ENCODE peak calls at places on chromosomes 11 and 22, in seven cellular contexts. N is nephron progenitor cell, Y is type B pancreatic cell, K is NB4, J is WTC11, W is cardiac muscle cell, T is upper lobe of right lung. G is an unnamed sample.

GRCh38 chr11:10646005-10646404 is 47.5 kb downstream of the IRAG1 start:
- DNase-seq in J (no peak), N (no peak), W (no peak), Y (no peak), T (peak), K (no peak), G (no peak)

GRCh38 chr11:59429924-59430516 is 3.8 kb upstream of the OR5A2 start:
- DNase-seq in J (peak), K (peak), T (no peak), W (peak), N (peak), Y (no peak), G (no peak)

GRCh38 chr11:61682093-61682732 is 2.0 kb downstream of the DAGLA start:
- DNase-seq in N (no peak), Y (no peak), K (no peak), W (no peak), J (no peak), T (no peak), G (no peak)

GRCh38 chr11:134407321-134407828 is 4.7 kb downstream of the B3GAT1 start:
- DNase-seq in T (no peak), N (no peak), J (no peak), W (no peak), K (no peak), Y (no peak), G (no peak)

GRCh38 chr11:66230978-66231377 is 37.5 kb upstream of the RAB1B start:
- DNase-seq in Y (no peak), N (no peak), K (no peak), W (no peak), J (no peak), T (no peak), G (no peak)

GRCh38 chr11:87397250-87397649 is 359.5 kb downstream of the TMEM135 start:
- DNase-seq in T (no peak), J (no peak), Y (no peak), K (peak), N (no peak), W (no peak), G (no peak)

GRCh38 chr11:2390871-2391662 is 9.5 kb upstream of the TSSC4 start:
- DNase-seq in W (no peak), N (no peak), K (peak), J (no peak), Y (no peak), T (no peak), G (no peak)

GRCh38 chr22:47032956-47033647 is 270.7 kb downstream of the TBC1D22A start:
- DNase-seq in N (peak), T (peak), Y (no peak), W (no peak), J (no peak), K (no peak), G (peak)

GRCh38 chr11:11709447-11710239 is 87.8 kb upstream of the GALNT18 start:
- DNase-seq in N (no peak), Y (no peak), W (no peak), T (no peak), K (no peak), J (no peak), G (no peak)

GRCh38 chr11:130522284-130522961 is 74.0 kb downstream of the ADAMTS15 start:
- DNase-seq in T (peak), J (peak), N (peak), Y (no peak), K (no peak), W (peak), G (no peak)

GRCh38 chr22:32804036-32804435 is 2.5 kb downstream of the TIMP3 start:
- DNase-seq in T (no peak), N (no peak), Y (no peak), W (no peak), J (no peak), K (no peak), G (no peak)

GRCh38 chr11:102147031-102147430 is 36.8 kb downstream of the YAP1 start:
- DNase-seq in J (no peak), T (no peak), W (no peak), K (no peak), N (no peak), Y (no peak), G (no peak)

GRCh38 chr11:73507086-73507485 is 90.8 kb downstream of the FAM168A start:
- DNase-seq in W (no peak), Y (no peak), T (no peak), J (no peak), N (no peak), K (no peak), G (no peak)

GRCh38 chr11:10858505-10859360 is 880 bp upstream of the ZBED5 start:
- DNase-seq in K (peak), W (peak), Y (peak), J (peak), N (peak), T (peak), G (peak)

GRCh38 chr11:72576661-72577060 is 97.6 kb downstream of the PDE2A start:
- DNase-seq in K (no peak), N (no peak), J (no peak), W (no peak), T (peak), Y (no peak), G (no peak)

GRCh38 chr11:134663506-134664313 is 251.7 kb upstream of the B3GAT1 start:
- DNase-seq in Y (peak), K (no peak), T (no peak), W (no peak), N (no peak), J (no peak), G (no peak)

GRCh38 chr11:19903620-19904069 is 191.0 kb downstream of the NAV2 start:
- DNase-seq in N (peak), J (peak), K (peak), T (no peak), Y (peak), W (peak), G (no peak)

GRCh38 chr11:115606223-115607220 is 102.3 kb upstream of the CADM1 start:
- DNase-seq in K (no peak), W (peak), T (no peak), J (no peak), N (no peak), Y (no peak), G (no peak)

GRCh38 chr11:102664001-102664752 is 39.0 kb upstream of the MMP20 start:
- DNase-seq in Y (no peak), N (no peak), T (no peak), J (peak), K (peak), W (no peak), G (no peak)

GRCh38 chr11:7548659-7549283 is 35.0 kb downstream of the PPFIBP2 start:
- DNase-seq in W (peak), K (peak), T (no peak), N (no peak), J (peak), Y (no peak), G (no peak)

GRCh38 chr22:44085743-44086741 is 61.9 kb downstream of the PARVB start:
- DNase-seq in K (peak), J (peak), T (peak), Y (no peak), N (peak), W (peak), G (no peak)

GRCh38 chr22:23840026-23840425 is 1.2 kb upstream of the DERL3 start:
- DNase-seq in J (no peak), W (no peak), T (no peak), Y (no peak), K (no peak), N (no peak), G (no peak)

GRCh38 chr22:27747396-27748256 is 53.9 kb downstream of the MN1 start:
- DNase-seq in Y (no peak), K (peak), N (no peak), J (peak), T (no peak), W (no peak), G (no peak)

GRCh38 chr11:86802601-86803051 is 2.3 kb downstream of the PRSS23 start:
- DNase-seq in Y (no peak), T (no peak), N (no peak), J (peak), K (peak), W (peak), G (no peak)

GRCh38 chr11:120043323-120043945 is 94.5 kb downstream of the TRIM29 start:
- DNase-seq in T (no peak), K (no peak), W (no peak), N (no peak), Y (peak), J (no peak), G (no peak)

GRCh38 chr11:2173150-2173693 is 1.6 kb upstream of the TH start:
- DNase-seq in K (no peak), N (peak), J (peak), T (no peak), W (no peak), Y (no peak), G (no peak)

GRCh38 chr22:27032121-27032761 is 374.9 kb downstream of the MIAT start:
- DNase-seq in T (no peak), K (peak), J (peak), W (peak), Y (no peak), N (peak), G (no peak)

GRCh38 chr11:6475936-6476335 is 2.2 kb upstream of the TRIM3 start:
- DNase-seq in J (peak), Y (no peak), N (no peak), T (no peak), K (peak), W (no peak), G (no peak)

GRCh38 chr11:8870461-8871282 is 40.3 kb upstream of the AKIP1 start:
- DNase-seq in N (peak), T (peak), Y (peak), W (peak), K (peak), J (peak), G (peak)

GRCh38 chr11:8867856-8868705 is 42.9 kb upstream of the AKIP1 start:
- DNase-seq in J (no peak), N (no peak), Y (no peak), W (no peak), K (peak), T (no peak), G (no peak)

GRCh38 chr11:8873966-8874365 is 37.0 kb upstream of the AKIP1 start:
- DNase-seq in T (no peak), W (no peak), K (peak), N (no peak), Y (no peak), J (no peak), G (no peak)

GRCh38 chr11:8872017-8872416 is 39.0 kb upstream of the AKIP1 start:
- DNase-seq in J (no peak), K (no peak), Y (no peak), W (no peak), T (no peak), N (no peak), G (no peak)

DNA sequence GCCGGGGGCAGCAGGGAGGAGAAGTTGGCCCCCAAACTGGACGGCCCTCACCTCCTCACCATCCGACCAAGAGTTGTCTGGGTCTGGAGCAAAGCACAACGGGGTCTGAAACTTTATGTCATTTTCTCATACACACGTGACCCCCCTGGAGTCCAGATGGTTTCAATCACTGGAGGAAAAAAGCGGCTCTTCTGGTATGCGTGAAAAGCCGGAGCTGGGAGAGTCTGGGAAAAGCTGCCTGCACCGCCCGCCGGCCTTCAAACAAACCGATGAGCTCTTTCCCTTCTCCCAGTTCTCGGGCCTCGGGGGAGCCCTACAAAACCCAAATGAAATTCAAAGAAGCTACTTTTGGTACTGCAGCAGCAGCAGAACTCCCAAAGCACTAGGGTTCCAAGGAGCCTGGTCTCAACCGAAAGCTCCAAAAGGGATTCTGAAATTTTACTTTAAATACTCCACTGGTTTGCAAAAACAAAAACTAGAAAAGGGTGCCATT is 39.7 kb upstream of the AKIP1 start:
- DNase-seq in Y (peak), N (peak), W (peak), K (no peak), J (peak), T (peak), G (no peak)
- TF ChIP-seq CTCF in Y (no peak), N (no peak), W (no peak), K (no peak), J (no peak), T (no peak), G (no peak)

GRCh38 chr11:75896843-75897419 is 81.9 kb downstream of the UVRAG start:
- DNase-seq in Y (no peak), T (no peak), K (peak), W (peak), N (no peak), J (no peak), G (no peak)
- TF ChIP-seq CTCF in Y (peak), T (peak), K (peak), W (peak), N (peak), J (peak), G (peak)

GRCh38 chr11:131913267-131913666 is 542.9 kb downstream of the NTM start:
- DNase-seq in T (no peak), W (no peak), Y (no peak), J (no peak), N (no peak), K (no peak), G (no peak)

GRCh38 chr11:131917634-131918384 is 547.4 kb downstream of the NTM start:
- DNase-seq in Y (no peak), K (no peak), T (no peak), J (no peak), N (no peak), W (no peak), G (no peak)

GRCh38 chr11:131916633-131917032 is 546.2 kb downstream of the NTM start:
- DNase-seq in J (no peak), N (no peak), W (no peak), T (no peak), Y (no peak), K (no peak), G (no peak)

GRCh38 chr11:131912127-131912526 is 541.7 kb downstream of the NTM start:
- DNase-seq in T (no peak), K (no peak), W (no peak), J (no peak), Y (no peak), N (no peak), G (no peak)

DNA sequence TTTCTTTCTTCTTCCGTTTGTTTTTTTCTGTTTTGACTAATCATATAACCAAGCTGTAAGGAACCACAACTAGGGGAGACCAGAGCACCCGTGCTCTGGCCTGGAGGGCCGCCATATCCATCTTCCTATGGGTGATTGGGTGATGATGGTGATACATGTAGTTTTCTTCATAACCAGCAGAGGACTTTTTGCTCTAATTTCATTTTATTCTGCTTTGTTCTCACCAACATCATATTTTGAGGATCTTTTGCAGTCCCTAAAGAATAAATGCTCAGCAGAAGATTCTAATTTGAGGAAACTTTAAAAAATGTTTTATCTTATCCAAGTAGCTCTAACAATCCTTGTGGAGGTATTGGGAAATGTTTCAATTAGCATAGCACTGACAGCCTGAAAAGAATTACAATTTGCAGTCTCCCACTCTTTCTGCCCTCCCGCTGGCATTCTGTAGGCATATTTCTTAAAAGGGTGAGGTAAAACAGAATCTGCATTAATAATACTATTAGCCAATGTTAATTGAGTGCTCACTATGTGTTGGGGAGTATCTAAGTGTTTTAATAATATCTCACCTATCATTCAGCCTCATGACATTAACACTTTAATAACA is 544.0 kb downstream of the NTM start:
- DNase-seq in N (no peak), K (no peak), Y (no peak), W (no peak), J (no peak), T (no peak), G (no peak)
- TF ChIP-seq CTCF in N (no peak), K (no peak), Y (peak), W (peak), J (no peak), T (peak), G (no peak)

DNA sequence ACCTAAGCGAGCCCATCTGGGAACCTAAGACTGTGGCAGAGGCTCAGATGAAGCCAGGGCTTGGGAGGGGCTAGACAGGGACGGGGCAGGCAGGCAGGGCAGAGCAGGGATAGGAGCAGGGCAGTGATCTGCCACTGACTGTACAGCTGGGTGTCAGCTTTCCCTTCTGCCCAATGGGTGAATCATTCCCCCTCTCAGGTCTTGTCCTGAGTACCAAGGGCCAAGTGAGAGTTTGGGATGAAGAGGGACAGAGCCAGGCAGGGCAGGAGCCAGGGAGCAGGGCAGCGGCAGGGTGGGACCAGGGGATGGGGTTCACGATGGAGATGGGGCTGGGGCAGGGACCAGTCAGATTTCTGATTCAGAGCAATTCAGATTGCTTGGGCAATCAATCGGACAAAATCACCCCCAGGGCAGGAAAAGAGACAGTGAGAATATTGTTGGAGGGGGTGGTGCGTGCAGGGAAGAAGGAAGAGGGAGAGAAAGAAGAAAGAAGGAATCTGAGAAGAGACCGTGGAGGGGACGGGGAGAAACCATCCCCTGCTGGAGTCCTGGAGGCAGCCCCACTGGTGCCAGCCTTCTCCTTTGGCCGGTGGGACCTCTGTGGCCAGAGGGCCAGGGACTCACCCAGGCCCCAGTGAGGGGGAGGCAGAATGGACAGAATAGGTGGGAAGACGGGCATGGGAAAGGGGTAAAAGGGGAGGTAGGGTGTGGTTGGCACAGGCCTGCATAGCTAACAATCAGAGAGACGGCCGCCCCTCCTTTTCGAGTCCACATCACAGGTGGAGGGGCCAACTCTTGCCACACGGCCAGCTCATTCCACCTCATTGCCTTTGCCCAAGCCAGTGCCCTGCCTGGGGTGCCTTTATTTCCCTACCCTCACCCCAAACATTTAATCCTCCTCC is 47.2 kb downstream of the CYTH4 start:
- DNase-seq in W (no peak), J (no peak), Y (no peak), K (no peak), T (no peak), N (no peak), G (no peak)
- TF ChIP-seq CTCF in W (no peak), J (no peak), Y (no peak), K (no peak), T (no peak), N (no peak), G (no peak)